ENCODE peak calls at places on chromosomes 2 and 18, in ten cellular contexts. One of them, this sample, is unnamed. For H3K4me1, the result is how much of the 10 kb centered on the place peaks cover.

GRCh38 chr2:179671314-179671713 is 190.1 kb downstream of the ZNF385B start:
- DNase-seq in A549: no peak
- DNase-seq in tibial nerve: no peak
- DNase-seq in GM23248: peak
- DNase-seq in lung: no peak
- DNase-seq in GM12878: no peak
- DNase-seq in tibial artery: peak
- DNase-seq in mammary epithelial cell: no peak
- DNase-seq in endothelial cell of umbilical vein: no peak
- DNase-seq in effector memory CD4-positive, alpha-beta T cell: no peak
- DNase-seq in this sample: no peak

GRCh38 chr2:239946570-239947311 is 78.4 kb downstream of the NDUFA10 start:
- DNase-seq in A549: no peak
- DNase-seq in tibial nerve: no peak
- DNase-seq in GM23248: no peak
- DNase-seq in lung: no peak
- DNase-seq in GM12878: no peak
- DNase-seq in tibial artery: peak
- DNase-seq in mammary epithelial cell: no peak
- DNase-seq in endothelial cell of umbilical vein: no peak
- DNase-seq in effector memory CD4-positive, alpha-beta T cell: no peak
- DNase-seq in this sample: no peak

GRCh38 chr18:77899972-77900754 is 650.5 kb downstream of the GALR1 start:
- DNase-seq in A549: peak
- DNase-seq in tibial nerve: no peak
- DNase-seq in GM23248: peak
- DNase-seq in lung: no peak
- DNase-seq in GM12878: no peak
- DNase-seq in tibial artery: no peak
- DNase-seq in mammary epithelial cell: peak
- DNase-seq in endothelial cell of umbilical vein: no peak
- DNase-seq in effector memory CD4-positive, alpha-beta T cell: peak
- DNase-seq in this sample: peak

GRCh38 chr2:121356058-121356640 is 71.1 kb upstream of the TFCP2L1 start:
- DNase-seq in A549: peak
- DNase-seq in tibial nerve: no peak
- DNase-seq in GM23248: peak
- DNase-seq in lung: peak
- DNase-seq in GM12878: no peak
- DNase-seq in tibial artery: no peak
- DNase-seq in mammary epithelial cell: peak
- DNase-seq in endothelial cell of umbilical vein: peak
- DNase-seq in effector memory CD4-positive, alpha-beta T cell: no peak
- DNase-seq in this sample: no peak

GRCh38 chr2:76749858-76750257 is 772.3 kb downstream of the LRRTM4 start:
- DNase-seq in A549: no peak
- DNase-seq in tibial nerve: no peak
- DNase-seq in GM23248: no peak
- DNase-seq in lung: no peak
- DNase-seq in GM12878: no peak
- DNase-seq in tibial artery: no peak
- DNase-seq in mammary epithelial cell: no peak
- DNase-seq in endothelial cell of umbilical vein: no peak
- DNase-seq in effector memory CD4-positive, alpha-beta T cell: no peak
- DNase-seq in this sample: no peak

GRCh38 chr2:144943986-144944385 is 424.1 kb upstream of the ZEB2 start:
- DNase-seq in A549: peak
- DNase-seq in tibial nerve: no peak
- DNase-seq in GM23248: peak
- DNase-seq in lung: no peak
- DNase-seq in GM12878: no peak
- DNase-seq in tibial artery: no peak
- DNase-seq in mammary epithelial cell: peak
- DNase-seq in endothelial cell of umbilical vein: peak
- DNase-seq in effector memory CD4-positive, alpha-beta T cell: no peak
- DNase-seq in this sample: no peak

GRCh38 chr2:18412980-18413793 is 147.3 kb downstream of the RDH14 start:
- DNase-seq in A549: no peak
- DNase-seq in tibial nerve: no peak
- DNase-seq in GM23248: peak
- DNase-seq in lung: no peak
- DNase-seq in GM12878: no peak
- DNase-seq in tibial artery: no peak
- DNase-seq in mammary epithelial cell: no peak
- DNase-seq in endothelial cell of umbilical vein: peak
- DNase-seq in effector memory CD4-positive, alpha-beta T cell: no peak
- DNase-seq in this sample: no peak

GRCh38 chr2:172434821-172435607 is 7.6 kb downstream of the ITGA6 start:
- DNase-seq in A549: no peak
- DNase-seq in tibial nerve: no peak
- DNase-seq in GM23248: no peak
- DNase-seq in lung: no peak
- DNase-seq in GM12878: no peak
- DNase-seq in tibial artery: no peak
- DNase-seq in mammary epithelial cell: no peak
- DNase-seq in endothelial cell of umbilical vein: no peak
- DNase-seq in effector memory CD4-positive, alpha-beta T cell: no peak
- DNase-seq in this sample: peak

GRCh38 chr2:191411472-191411871 is 166.3 kb downstream of the MYO1B start:
- DNase-seq in A549: no peak
- DNase-seq in tibial nerve: no peak
- DNase-seq in GM23248: no peak
- DNase-seq in lung: no peak
- DNase-seq in GM12878: no peak
- DNase-seq in tibial artery: no peak
- DNase-seq in mammary epithelial cell: no peak
- DNase-seq in endothelial cell of umbilical vein: no peak
- DNase-seq in effector memory CD4-positive, alpha-beta T cell: no peak
- DNase-seq in this sample: no peak

GRCh38 chr2:131125195-131125757 is 20.1 kb downstream of the PLEKHB2 start:
- DNase-seq in A549: no peak
- DNase-seq in tibial nerve: no peak
- DNase-seq in GM23248: no peak
- DNase-seq in lung: no peak
- DNase-seq in GM12878: no peak
- DNase-seq in tibial artery: no peak
- DNase-seq in mammary epithelial cell: no peak
- DNase-seq in endothelial cell of umbilical vein: no peak
- DNase-seq in effector memory CD4-positive, alpha-beta T cell: no peak
- DNase-seq in this sample: no peak

GRCh38 chr2:64649626-64650025 is 4.1 kb downstream of the SERTAD2 start:
- DNase-seq in A549: no peak
- DNase-seq in tibial nerve: no peak
- DNase-seq in GM23248: peak
- DNase-seq in lung: peak
- DNase-seq in GM12878: no peak
- DNase-seq in tibial artery: no peak
- DNase-seq in mammary epithelial cell: peak
- DNase-seq in endothelial cell of umbilical vein: no peak
- DNase-seq in effector memory CD4-positive, alpha-beta T cell: no peak
- DNase-seq in this sample: no peak
- H3K4me1 ChIP-seq in A549: half or more
- H3K4me1 ChIP-seq in tibial nerve: half or more
- H3K4me1 ChIP-seq in GM23248: half or more
- H3K4me1 ChIP-seq in lung: under half
- H3K4me1 ChIP-seq in GM12878: under half
- H3K4me1 ChIP-seq in tibial artery: under half
- H3K4me1 ChIP-seq in mammary epithelial cell: under half
- H3K4me1 ChIP-seq in endothelial cell of umbilical vein: under half
- H3K4me1 ChIP-seq in effector memory CD4-positive, alpha-beta T cell: under half
- H3K4me1 ChIP-seq in this sample: half or more

DNA sequence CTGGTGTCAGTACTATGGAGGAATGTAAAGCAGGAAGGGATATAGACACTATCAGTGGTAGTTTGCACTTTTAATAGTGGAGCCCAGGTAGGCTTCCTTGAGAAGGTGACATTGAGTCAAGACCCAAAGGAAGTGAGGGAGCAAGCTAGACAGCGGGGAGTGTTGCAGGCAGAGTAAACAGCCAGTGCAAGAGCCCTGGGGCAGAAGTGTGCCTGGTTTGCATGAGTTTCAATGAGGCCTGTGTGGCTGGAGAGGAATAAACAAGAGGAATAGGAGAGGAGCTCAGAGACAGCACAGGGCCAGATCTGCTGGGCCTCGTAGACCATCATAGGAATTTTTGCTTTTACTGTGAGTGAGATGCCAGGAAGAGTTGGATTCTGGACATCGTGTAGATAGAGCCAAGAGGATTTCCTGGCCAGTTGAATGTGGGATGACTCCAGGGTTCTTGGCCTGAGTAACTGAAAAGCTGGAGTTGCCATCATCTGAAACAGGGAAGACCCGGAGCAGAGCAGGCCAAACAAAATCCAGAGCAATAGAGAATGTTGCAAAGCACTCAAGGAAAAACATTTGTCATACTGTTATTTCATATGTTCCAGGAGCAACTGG is 102.5 kb downstream of the SP3 start:
- DNase-seq in A549: no peak
- DNase-seq in tibial nerve: no peak
- DNase-seq in GM23248: no peak
- DNase-seq in lung: no peak
- DNase-seq in GM12878: no peak
- DNase-seq in tibial artery: no peak
- DNase-seq in mammary epithelial cell: no peak
- DNase-seq in endothelial cell of umbilical vein: no peak
- DNase-seq in effector memory CD4-positive, alpha-beta T cell: no peak
- DNase-seq in this sample: no peak
- H3K27ac ChIP-seq in A549: no peak
- H3K27ac ChIP-seq in tibial nerve: no peak
- H3K27ac ChIP-seq in GM23248: no peak
- H3K27ac ChIP-seq in lung: no peak
- H3K27ac ChIP-seq in GM12878: no peak
- H3K27ac ChIP-seq in tibial artery: no peak
- H3K27ac ChIP-seq in mammary epithelial cell: no peak
- H3K27ac ChIP-seq in endothelial cell of umbilical vein: no peak
- H3K27ac ChIP-seq in effector memory CD4-positive, alpha-beta T cell: no peak
- H3K27ac ChIP-seq in this sample: no peak

DNA sequence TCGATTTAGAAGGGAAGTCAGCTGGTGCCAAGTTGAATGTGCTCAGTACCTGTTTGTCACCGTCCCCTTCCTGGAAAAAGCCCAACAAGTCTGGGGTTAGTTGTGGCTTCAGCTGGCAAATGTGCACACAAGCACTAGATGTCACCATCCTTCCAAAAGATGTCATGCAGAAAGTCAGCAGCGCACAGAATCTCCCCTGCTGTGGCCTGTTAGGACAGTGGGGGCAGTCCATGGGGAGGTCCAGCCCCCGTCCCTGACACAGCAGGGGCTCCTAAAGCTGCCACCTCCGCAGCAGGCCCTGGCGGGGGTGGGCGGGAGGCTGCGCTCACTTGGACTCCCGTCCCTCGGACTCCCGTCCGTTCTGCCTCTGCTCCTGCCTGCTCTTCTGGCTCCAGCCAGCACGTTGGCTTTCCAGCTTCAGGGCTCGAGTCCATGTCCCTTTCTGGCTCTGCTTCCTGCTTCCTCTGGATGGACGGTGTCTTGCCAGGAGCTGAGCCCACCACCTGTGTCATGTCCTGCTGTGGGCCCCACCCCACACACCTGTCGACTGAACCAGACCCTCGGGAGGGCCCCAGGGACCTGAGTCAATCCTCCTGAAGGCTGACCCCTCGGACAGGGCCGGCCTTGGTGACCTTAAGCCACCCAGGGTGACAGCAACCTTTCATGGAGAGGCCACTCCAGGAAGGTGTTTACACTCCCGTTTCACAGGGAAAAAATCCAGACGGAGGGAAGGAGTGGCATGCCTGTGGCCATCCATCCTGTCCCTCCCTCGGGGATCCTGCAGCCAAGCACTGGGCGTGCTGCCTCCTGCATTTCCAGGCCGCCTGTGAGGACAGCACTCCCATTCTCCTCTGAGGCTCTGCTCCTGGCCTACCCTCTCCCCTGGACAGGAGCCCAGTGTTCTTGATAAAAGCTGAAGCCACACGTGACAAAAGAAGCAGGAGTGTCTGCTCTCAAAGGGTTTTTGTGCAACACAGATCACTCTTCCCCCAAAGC is 8.5 kb downstream of the RAB17 start:
- DNase-seq in A549: peak
- DNase-seq in tibial nerve: peak
- DNase-seq in GM23248: peak
- DNase-seq in lung: peak
- DNase-seq in GM12878: peak
- DNase-seq in tibial artery: peak
- DNase-seq in mammary epithelial cell: no peak
- DNase-seq in endothelial cell of umbilical vein: peak
- DNase-seq in effector memory CD4-positive, alpha-beta T cell: peak
- DNase-seq in this sample: peak
- H3K4me3 ChIP-seq in A549: no peak
- H3K4me3 ChIP-seq in tibial nerve: no peak
- H3K4me3 ChIP-seq in GM23248: peak
- H3K4me3 ChIP-seq in lung: no peak
- H3K4me3 ChIP-seq in GM12878: no peak
- H3K4me3 ChIP-seq in tibial artery: peak
- H3K4me3 ChIP-seq in mammary epithelial cell: no peak
- H3K4me3 ChIP-seq in endothelial cell of umbilical vein: no peak
- H3K4me3 ChIP-seq in effector memory CD4-positive, alpha-beta T cell: no peak
- H3K4me3 ChIP-seq in this sample: no peak

GRCh38 chr18:9156604-9157249 is 20.1 kb downstream of the ANKRD12 start:
- DNase-seq in A549: no peak
- DNase-seq in tibial nerve: no peak
- DNase-seq in GM23248: no peak
- DNase-seq in lung: no peak
- DNase-seq in GM12878: no peak
- DNase-seq in tibial artery: no peak
- DNase-seq in mammary epithelial cell: no peak
- DNase-seq in endothelial cell of umbilical vein: no peak
- DNase-seq in effector memory CD4-positive, alpha-beta T cell: no peak
- DNase-seq in this sample: no peak

GRCh38 chr18:9160014-9160413 is 23.4 kb downstream of the ANKRD12 start:
- DNase-seq in A549: no peak
- DNase-seq in tibial nerve: no peak
- DNase-seq in GM23248: no peak
- DNase-seq in lung: no peak
- DNase-seq in GM12878: no peak
- DNase-seq in tibial artery: no peak
- DNase-seq in mammary epithelial cell: no peak
- DNase-seq in endothelial cell of umbilical vein: no peak
- DNase-seq in effector memory CD4-positive, alpha-beta T cell: no peak
- DNase-seq in this sample: no peak

GRCh38 chr18:9153281-9153680 is 16.7 kb downstream of the ANKRD12 start:
- DNase-seq in A549: no peak
- DNase-seq in tibial nerve: no peak
- DNase-seq in GM23248: no peak
- DNase-seq in lung: no peak
- DNase-seq in GM12878: no peak
- DNase-seq in tibial artery: no peak
- DNase-seq in mammary epithelial cell: no peak
- DNase-seq in endothelial cell of umbilical vein: peak
- DNase-seq in effector memory CD4-positive, alpha-beta T cell: no peak
- DNase-seq in this sample: no peak

DNA sequence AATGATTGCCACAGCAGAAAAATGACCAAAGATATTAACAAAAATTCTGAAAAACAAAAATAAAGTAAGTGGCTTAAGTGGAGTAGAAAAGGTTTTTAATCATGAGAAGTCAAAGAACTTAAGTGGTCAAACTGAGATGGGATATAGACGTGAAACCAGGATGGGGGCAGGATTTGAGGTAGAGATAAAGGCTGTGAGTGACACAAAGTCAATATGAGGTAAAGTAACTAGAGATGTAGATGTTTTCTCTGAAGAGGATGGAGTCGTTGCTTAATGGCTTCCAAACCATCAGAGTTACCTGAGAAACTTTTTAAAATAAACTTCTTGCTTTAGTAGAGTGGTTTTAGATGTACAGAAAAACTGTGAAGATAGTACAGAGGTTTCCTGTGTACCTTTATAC is 21.2 kb downstream of the ANKRD12 start:
- DNase-seq in A549: no peak
- DNase-seq in tibial nerve: no peak
- DNase-seq in GM23248: no peak
- DNase-seq in lung: no peak
- DNase-seq in GM12878: no peak
- DNase-seq in tibial artery: no peak
- DNase-seq in mammary epithelial cell: no peak
- DNase-seq in endothelial cell of umbilical vein: no peak
- DNase-seq in effector memory CD4-positive, alpha-beta T cell: no peak
- DNase-seq in this sample: no peak
- H3K4me1 ChIP-seq in A549: under half
- H3K4me1 ChIP-seq in tibial nerve: under half
- H3K4me1 ChIP-seq in GM23248: under half
- H3K4me1 ChIP-seq in lung: under half
- H3K4me1 ChIP-seq in GM12878: under half
- H3K4me1 ChIP-seq in tibial artery: under half
- H3K4me1 ChIP-seq in mammary epithelial cell: under half
- H3K4me1 ChIP-seq in endothelial cell of umbilical vein: under half
- H3K4me1 ChIP-seq in effector memory CD4-positive, alpha-beta T cell: under half
- H3K4me1 ChIP-seq in this sample: under half